ENCODE peak calls at places on chromosomes 12 and 14, in four cellular contexts. U is cardiac fibroblast, P is astrocyte of the spinal cord, Z is Peyer's patch. S is an unnamed sample.
A peak's percentile ranks its signal among the peaks of the same experiment; 100 is the strongest.

GRCh38 chr12:40104461-40105264 is 1.2 kb downstream of the SLC2A13 start:
- DNase-seq in U (peak; percentile 6), P (no peak), Z (no peak), S (no peak)

GRCh38 chr12:64273527-64274403 is 51.7 kb upstream of the KICS2 start:
- DNase-seq in U (peak; percentile 5), P (no peak), Z (no peak), S (no peak)

GRCh38 chr12:1629338-1630080 is 478 bp downstream of the WNT5B start:
- DNase-seq in U (no peak), P (no peak), Z (no peak), S (no peak)

GRCh38 chr12:4111010-4111409 is 162.6 kb upstream of the CCND2 start:
- DNase-seq in U (no peak), P (no peak), Z (no peak), S (no peak)

GRCh38 chr12:65649126-65649525 is 175.2 kb upstream of the HMGA2 start:
- DNase-seq in U (peak; percentile 98), P (peak; percentile 99), Z (peak; percentile 61), S (no peak)

GRCh38 chr12:7748774-7749296 is 1.7 kb upstream of the CLEC4C start:
- DNase-seq in U (no peak), P (no peak), Z (no peak), S (no peak)

GRCh38 chr14:35068238-35069012 is 22.4 kb downstream of the FAM177A1 start:
- DNase-seq in U (no peak), P (no peak), Z (no peak), S (no peak)

GRCh38 chr12:107570721-107571120 is 114.9 kb upstream of the PWP1 start:
- DNase-seq in U (peak; percentile 49), P (peak; percentile 63), Z (peak; percentile 82), S (no peak)

GRCh38 chr12:109645708-109646107 is 67.9 kb upstream of the FAM222A start:
- DNase-seq in U (no peak), P (no peak), Z (no peak), S (no peak)

GRCh38 chr12:108862588-108862959 is 5.2 kb upstream of the SSH1 start:
- DNase-seq in U (no peak), P (no peak), Z (no peak), S (no peak)

GRCh38 chr14:20732950-20733650 is 12.6 kb upstream of the EDDM3A start:
- DNase-seq in U (no peak), P (no peak), Z (no peak), S (no peak)

GRCh38 chr12:39605996-39606395 is 13.6 kb downstream of the ABCD2 start:
- DNase-seq in U (peak; percentile 26), P (peak; percentile 62), Z (no peak), S (no peak)

GRCh38 chr14:97295108-97295710 is 498.0 kb downstream of the VRK1 start:
- DNase-seq in U (no peak), P (no peak), Z (no peak), S (no peak)

GRCh38 chr14:97290065-97290464 is 492.9 kb downstream of the VRK1 start:
- DNase-seq in U (no peak), P (no peak), Z (no peak), S (no peak)

GRCh38 chr14:97287956-97288355 is 490.8 kb downstream of the VRK1 start:
- DNase-seq in U (no peak), P (no peak), Z (no peak), S (no peak)

GRCh38 chr14:97290977-97291376 is 493.8 kb downstream of the VRK1 start:
- DNase-seq in U (no peak), P (no peak), Z (no peak), S (no peak)
- TF ChIP-seq CTCF in U (no peak), P (no peak), Z (no peak), S (no peak)

GRCh38 chr12:115023279-115023678 is 339.3 kb upstream of the TBX3 start:
- DNase-seq in U (peak; percentile 52), P (no peak), Z (no peak), S (no peak)
- TF ChIP-seq CTCF in U (no peak), P (no peak), Z (no peak), S (no peak)

DNA sequence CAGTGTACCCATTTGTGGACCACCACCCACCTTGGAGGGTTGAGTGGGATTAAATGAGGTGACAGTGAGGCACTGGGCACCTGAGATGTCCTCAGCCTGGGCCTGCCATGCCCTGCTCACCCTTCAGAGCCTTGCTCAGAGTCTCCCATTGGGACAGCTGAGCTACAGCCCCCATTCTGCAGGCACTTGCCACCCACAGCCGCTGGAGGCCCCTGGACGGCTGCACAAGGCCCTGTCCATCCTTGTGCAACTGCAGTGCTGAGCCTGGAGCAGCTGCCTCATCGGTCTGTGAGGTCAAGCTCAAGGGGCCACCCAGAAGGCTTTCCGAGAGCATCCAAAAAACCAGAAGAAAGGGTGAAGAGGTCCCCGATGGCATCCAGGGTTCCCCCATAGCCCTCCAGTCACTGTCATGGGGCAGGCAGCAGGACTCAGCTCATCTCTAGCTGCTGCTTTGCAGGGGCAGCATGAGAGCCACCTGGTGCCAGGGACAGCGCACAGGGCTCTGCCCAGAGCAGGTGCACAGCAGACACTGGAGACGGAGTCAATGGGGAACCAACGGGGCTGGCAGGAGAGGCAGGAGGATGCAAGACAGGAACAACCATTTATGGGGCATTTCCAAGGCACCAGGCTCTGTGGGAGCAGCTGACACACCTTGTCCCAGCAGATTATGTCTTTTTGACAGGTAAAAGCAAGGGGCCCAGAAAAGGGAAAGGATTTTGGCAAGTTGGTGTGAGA is 84.6 kb downstream of the ARL6IP4 start:
- DNase-seq in U (no peak), P (no peak), Z (no peak), S (no peak)
- TF ChIP-seq CTCF in U (no peak), P (no peak), Z (no peak), S (no peak)

DNA sequence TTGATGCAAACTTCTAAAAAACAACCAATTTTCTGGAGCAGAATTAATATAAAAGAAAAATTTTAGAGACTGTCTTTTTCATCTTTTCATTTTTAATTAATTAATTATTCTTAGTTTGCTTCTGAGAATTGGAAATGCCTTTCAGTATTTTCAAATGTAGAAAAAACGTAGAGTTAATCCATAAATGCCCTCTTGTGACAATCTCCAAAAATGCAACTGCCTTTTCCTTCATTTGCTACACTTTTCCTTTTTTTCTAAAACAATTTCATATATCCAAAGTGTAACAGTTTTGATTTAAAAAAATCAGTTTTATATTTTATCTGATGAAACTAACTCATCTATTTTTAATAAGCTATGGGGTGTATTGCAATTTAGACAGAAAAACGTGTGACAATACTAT is 409.3 kb downstream of the PRKD1 start:
- DNase-seq in U (peak; percentile 38), P (peak; percentile 19), Z (no peak), S (no peak)
- TF ChIP-seq CTCF in U (peak; percentile 47), P (peak; percentile 44), Z (no peak), S (no peak)

GRCh38 chr12:94977766-94978468 is 25.6 kb downstream of the NDUFA12 start:
- DNase-seq in U (no peak), P (no peak), Z (no peak), S (no peak)
- TF ChIP-seq CTCF in U (no peak), P (no peak), Z (no peak), S (no peak)

GRCh38 chr14:103753809-103754208 is 38.2 kb downstream of the ZFYVE21 start:
- DNase-seq in U (no peak), P (no peak), Z (no peak), S (no peak)

GRCh38 chr14:103749452-103749851 is 33.8 kb downstream of the ZFYVE21 start:
- DNase-seq in U (no peak), P (no peak), Z (no peak), S (no peak)

GRCh38 chr14:103748539-103748867 is 32.9 kb downstream of the ZFYVE21 start:
- DNase-seq in U (no peak), P (no peak), Z (no peak), S (no peak)

GRCh38 chr14:103746706-103747105 is 31.1 kb downstream of the ZFYVE21 start:
- DNase-seq in U (no peak), P (peak; percentile 53), Z (peak; percentile 38), S (no peak)

DNA sequence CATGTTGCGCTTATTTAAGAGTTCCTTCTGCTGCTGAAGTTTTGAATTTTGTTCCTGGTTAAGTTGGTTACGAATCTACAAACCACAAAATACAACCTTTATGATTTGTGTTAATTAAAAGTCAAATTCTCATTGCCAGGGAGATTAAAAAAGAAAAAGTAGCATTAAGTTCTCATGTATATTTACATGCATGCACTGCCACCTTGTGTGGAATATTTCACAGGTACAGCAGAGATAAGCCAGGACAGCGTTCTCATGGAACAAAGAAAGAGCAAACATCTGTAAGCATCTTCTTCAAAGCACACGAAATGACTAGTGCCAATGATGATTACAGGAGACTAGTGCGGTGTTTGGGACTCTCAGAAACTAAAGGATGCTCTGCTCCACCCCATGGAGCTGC is 34.2 kb downstream of the ZFYVE21 start:
- DNase-seq in U (no peak), P (no peak), Z (no peak), S (no peak)
- TF ChIP-seq CTCF in U (no peak), P (peak; percentile 9), Z (no peak), S (no peak)

GRCh38 chr14:70036665-70037064 is 152.1 kb downstream of the SLC8A3 start:
- DNase-seq in U (no peak), P (no peak), Z (no peak), S (no peak)
- TF ChIP-seq CTCF in U (no peak), P (no peak), Z (no peak), S (no peak)

DNA sequence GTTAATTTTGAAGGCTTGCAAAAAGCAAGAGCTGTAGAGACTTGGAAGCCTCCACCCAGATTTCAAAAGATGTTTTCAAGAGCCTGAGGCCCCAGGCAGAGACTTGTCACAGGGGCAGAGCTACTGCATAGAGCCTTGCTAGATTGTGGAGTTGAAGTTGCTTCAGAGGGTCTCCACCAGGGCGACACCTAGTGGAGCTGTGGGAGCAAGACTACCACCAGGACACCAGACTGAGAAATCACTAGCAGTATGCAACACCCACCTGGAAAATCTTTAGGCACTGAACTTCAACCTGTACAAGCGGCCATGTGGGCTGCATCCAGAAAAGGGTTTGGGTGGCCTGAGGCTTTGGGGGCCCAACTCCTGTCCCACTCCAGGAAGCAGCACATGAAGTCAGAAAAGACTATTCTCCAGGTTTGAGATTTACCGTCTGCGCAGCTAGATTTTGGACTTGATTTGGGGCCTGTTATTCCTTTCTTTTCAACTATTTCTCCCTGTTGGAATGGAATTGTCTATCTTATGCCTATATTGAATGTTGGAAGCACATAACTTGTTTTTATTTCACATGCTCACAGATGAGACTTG is 508.5 kb downstream of the FLRT2 start:
- DNase-seq in U (peak; percentile 74), P (peak; percentile 49), Z (no peak), S (peak; percentile 21)
- TF ChIP-seq CTCF in U (peak; percentile 76), P (peak; percentile 82), Z (peak; percentile 20), S (peak; percentile 72)

S was measured in natural killer cell.